ENCODE peak calls at places on chromosomes 1 and 21, in four cellular contexts. R is H1, G is HepG2, Y is endothelial cell of umbilical vein. H is an unnamed sample.

GRCh38 chr1:239814306-239814881 is 277.3 kb upstream of the FMN2 start:
- DNase-seq in R (no peak), G (peak), Y (no peak), H (no peak)

GRCh38 chr1:227947678-227948492 is at the start of gene WNT9A:
- DNase-seq in R (peak), G (no peak), Y (peak), H (peak)

GRCh38 chr1:165610866-165611265 is 20.2 kb upstream of the MGST3 start:
- DNase-seq in R (no peak), G (no peak), Y (no peak), H (no peak)

GRCh38 chr21:32562426-32562825 is 22.9 kb downstream of the TCP10L start:
- DNase-seq in R (no peak), G (no peak), Y (peak), H (no peak)

GRCh38 chr1:63698001-63698838 is 75.6 kb upstream of the ROR1 start:
- DNase-seq in R (no peak), G (no peak), Y (peak), H (no peak)

GRCh38 chr1:204081791-204082513 is 9.0 kb downstream of the SOX13 start:
- DNase-seq in R (no peak), G (no peak), Y (no peak), H (no peak)

GRCh38 chr1:245549981-245550701 is 395.4 kb downstream of the KIF26B start:
- DNase-seq in R (peak), G (no peak), Y (peak), H (no peak)

GRCh38 chr1:194056169-194056568 is 869.8 kb upstream of the B3GALT2 start:
- DNase-seq in R (no peak), G (no peak), Y (no peak), H (no peak)

GRCh38 chr1:40309374-40310128 is 7.5 kb downstream of the COL9A2 start:
- DNase-seq in R (no peak), G (no peak), Y (no peak), H (no peak)

GRCh38 chr1:94527447-94528031 is 14.0 kb downstream of the F3 start:
- DNase-seq in R (no peak), G (no peak), Y (peak), H (no peak)

GRCh38 chr1:2135866-2136265 is 58.7 kb downstream of the FAAP20 start:
- DNase-seq in R (no peak), G (no peak), Y (no peak), H (no peak)

GRCh38 chr1:198125995-198126758 is 30.6 kb upstream of the NEK7 start:
- DNase-seq in R (no peak), G (peak), Y (peak), H (no peak)

GRCh38 chr1:2311184-2312032 is 79.9 kb downstream of the MORN1 start:
- DNase-seq in R (peak), G (peak), Y (peak), H (peak)

GRCh38 chr1:212691561-212692071 is 8.0 kb downstream of the BATF3 start:
- DNase-seq in R (no peak), G (no peak), Y (no peak), H (no peak)

GRCh38 chr1:32393136-32393535 is 1.1 kb downstream of the BSDC1 start:
- DNase-seq in R (no peak), G (peak), Y (no peak), H (peak)

GRCh38 chr1:51957618-51958017 is 32.9 kb downstream of the RAB3B start:
- DNase-seq in R (no peak), G (no peak), Y (no peak), H (no peak)

GRCh38 chr1:97905141-97905540 is 15.7 kb downstream of the DPYD start:
- DNase-seq in R (no peak), G (no peak), Y (no peak), H (no peak)

DNA sequence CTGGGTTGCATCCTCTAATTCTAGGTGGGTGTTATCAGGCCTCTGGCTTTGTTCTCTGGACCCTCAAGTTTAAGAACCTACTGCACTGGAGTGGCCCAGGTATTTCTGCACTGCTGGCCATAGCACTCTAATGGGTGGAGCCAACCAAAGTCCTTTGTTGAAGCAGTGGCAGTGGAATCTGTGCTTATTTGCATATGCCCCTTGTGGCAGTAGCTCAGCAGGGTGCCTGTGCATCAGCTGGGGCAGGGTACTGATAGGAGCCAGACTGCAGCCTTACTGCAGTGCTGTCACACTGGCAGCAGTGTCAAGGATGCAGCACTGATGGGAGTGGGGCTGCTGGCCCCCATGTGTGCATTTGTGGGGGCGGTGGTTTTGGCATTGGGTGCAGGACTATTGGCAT is 660.6 kb downstream of the LRRIQ3 start:
- DNase-seq in R (peak), G (no peak), Y (no peak), H (no peak)
- TF ChIP-seq JUN in R (no peak), G (no peak), Y (no peak), H (no peak)

GRCh38 chr1:226223157-226223785 is at the start of gene MIXL1:
- DNase-seq in R (peak), G (peak), Y (no peak), H (no peak)
- TF ChIP-seq EZH2 in R (no peak), G (no peak), Y (no peak), H (no peak)

GRCh38 chr1:43736819-43737218 is 29.5 kb downstream of the ST3GAL3 start:
- DNase-seq in R (no peak), G (no peak), Y (no peak), H (no peak)

GRCh38 chr1:43729816-43730463 is 22.6 kb downstream of the ST3GAL3 start:
- DNase-seq in R (no peak), G (no peak), Y (no peak), H (no peak)

DNA sequence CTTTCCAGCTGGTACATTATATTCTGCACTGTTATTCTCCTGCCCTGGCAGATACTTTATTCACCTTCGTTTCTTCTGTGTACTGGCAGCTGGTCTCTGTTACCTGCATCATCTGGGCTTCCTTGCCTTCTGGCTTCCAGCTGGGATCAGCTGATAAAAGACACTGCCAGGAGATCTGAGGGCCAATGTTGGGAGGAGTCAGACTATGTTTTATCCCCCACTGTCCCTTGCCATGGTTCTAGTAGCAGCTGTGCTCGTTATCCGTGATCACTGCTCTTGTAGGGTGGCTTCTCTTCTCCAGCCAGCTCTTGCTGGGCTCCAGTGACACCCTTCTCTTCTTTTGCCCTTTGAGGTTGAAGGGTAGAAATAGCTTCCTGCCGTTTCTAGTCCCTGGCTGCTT is 24.8 kb downstream of the ST3GAL3 start:
- DNase-seq in R (no peak), G (no peak), Y (no peak), H (peak)
- TF ChIP-seq JUN in R (no peak), G (no peak), Y (no peak), H (no peak)

DNA sequence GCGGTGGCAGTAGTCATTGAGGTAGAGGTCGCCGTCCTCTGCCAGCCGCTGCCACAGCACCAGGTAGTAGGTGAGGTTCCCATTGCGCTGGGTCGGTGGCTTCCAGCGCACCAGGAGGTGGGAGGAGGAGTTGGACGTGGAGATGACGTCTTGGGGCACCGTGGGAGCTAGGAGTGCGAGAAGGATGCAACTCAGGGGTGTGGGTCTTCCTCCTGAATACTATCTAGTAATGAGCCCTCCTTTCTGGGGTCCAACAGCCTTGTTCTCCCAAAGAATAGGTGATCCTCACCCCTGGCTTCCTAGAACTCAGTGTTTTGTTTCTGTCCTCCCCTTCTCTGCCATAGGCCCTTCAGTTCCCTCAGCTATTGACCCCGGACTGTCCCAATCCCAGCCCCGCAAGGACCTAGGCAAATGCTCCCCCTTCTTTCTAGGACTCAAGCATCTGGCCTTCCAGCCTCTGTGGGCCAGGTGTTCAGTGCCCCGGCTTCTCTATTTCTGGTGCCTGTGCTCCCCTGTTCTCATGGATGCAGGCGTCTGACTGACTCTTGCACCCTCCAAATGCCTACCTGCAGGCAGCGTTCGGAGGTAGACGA is 12.9 kb downstream of the INSRR start:
- DNase-seq in R (no peak), G (no peak), Y (no peak), H (no peak)
- TF ChIP-seq EZH2 in R (peak), G (no peak), Y (peak), H (no peak)

GRCh38 chr1:176576670-176577069 is 113.7 kb downstream of the PAPPA2 start:
- DNase-seq in R (no peak), G (no peak), Y (no peak), H (no peak)
- TF ChIP-seq JUN in R (no peak), G (no peak), Y (no peak), H (no peak)

DNA sequence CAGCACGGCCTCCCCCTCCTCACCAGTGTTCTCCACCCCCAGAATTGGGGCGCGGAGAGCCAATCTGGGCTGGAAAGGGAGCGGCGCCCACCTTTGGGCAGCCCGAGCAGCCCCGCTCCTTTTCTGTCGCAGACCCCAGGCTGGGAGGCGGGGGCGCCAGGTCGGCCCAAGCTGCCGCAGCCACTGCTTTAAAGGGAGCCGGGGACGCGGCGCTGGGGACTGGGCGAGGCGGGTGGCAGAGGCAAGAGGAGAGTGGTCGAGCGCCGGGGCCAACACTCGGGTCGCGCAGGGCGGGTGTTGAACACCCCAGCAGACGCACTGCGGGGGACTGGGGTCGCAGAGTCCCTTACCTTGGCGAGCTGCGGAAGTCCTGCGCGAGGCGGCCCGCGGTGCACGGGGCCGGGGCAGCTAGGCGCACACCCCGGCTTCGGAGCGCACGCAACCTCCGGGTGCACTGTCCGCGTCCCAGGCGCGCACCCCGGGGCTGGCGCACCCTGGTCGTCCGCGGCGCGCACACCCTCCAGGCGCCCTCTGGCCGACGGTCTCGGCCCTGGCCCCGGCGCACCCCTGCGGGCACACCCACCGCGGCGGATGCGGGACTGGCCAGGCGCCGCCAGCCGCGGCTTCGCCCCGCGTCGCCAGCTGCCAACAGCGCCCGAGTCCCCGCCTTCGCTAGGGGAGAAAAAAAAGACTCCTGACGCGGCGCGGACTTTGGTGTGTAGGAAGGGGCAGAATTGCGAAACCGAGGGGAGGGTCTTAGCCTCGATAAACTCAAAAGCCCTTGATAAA is at the start of gene KANK4:
- DNase-seq in R (peak), G (peak), Y (no peak), H (no peak)
- TF ChIP-seq EZH2 in R (peak), G (no peak), Y (no peak), H (no peak)